ENCODE peak calls at places on chromosome 5, in seven cellular contexts. C is body of pancreas; H is lower lobe of right lung; T is activated CD8-positive, alpha-beta T cell treated with anti-CD3 and anti-CD28 coated beads for 36 hours; F is CD8-positive, alpha-beta T cell; Q is endodermal cell; A is sigmoid colon. X is an unnamed sample.

GRCh38 chr5:127186657-127187056 is 103.9 kb upstream of the MEGF10 start:
- DNase-seq in C (no peak), H (no peak), T (no peak), F (no peak), Q (no peak), A (no peak), X (no peak)

GRCh38 chr5:180173875-180174586 is 35.0 kb downstream of the RASGEF1C start:
- DNase-seq in C (no peak), H (no peak), T (no peak), F (no peak), Q (no peak), A (no peak), X (no peak)

GRCh38 chr5:154081246-154081645 is 42.5 kb downstream of the MFAP3 start:
- DNase-seq in C (no peak), H (no peak), T (no peak), F (no peak), Q (no peak), A (no peak), X (no peak)

GRCh38 chr5:68424799-68425537 is 209.4 kb downstream of the PIK3R1 start:
- DNase-seq in C (no peak), H (no peak), T (peak; percentile 48), F (peak; percentile 9), Q (no peak), A (no peak), X (no peak)

GRCh38 chr5:128014578-128014977 is 69.0 kb upstream of the SLC12A2 start:
- DNase-seq in C (no peak), H (no peak), T (no peak), F (no peak), Q (no peak), A (no peak), X (no peak)

GRCh38 chr5:147711019-147711418 is 71.5 kb downstream of the JAKMIP2 start:
- DNase-seq in C (no peak), H (no peak), T (no peak), F (no peak), Q (no peak), A (no peak), X (no peak)

GRCh38 chr5:61290815-61291214 is 41.2 kb upstream of the ZSWIM6 start:
- DNase-seq in C (peak; percentile 82), H (no peak), T (no peak), F (no peak), Q (no peak), A (peak; percentile 73), X (no peak)

GRCh38 chr5:180154821-180155220 is 54.2 kb downstream of the RASGEF1C start:
- DNase-seq in C (no peak), H (no peak), T (no peak), F (no peak), Q (no peak), A (peak; percentile 53), X (no peak)

GRCh38 chr5:170117736-170118135 is 12.0 kb downstream of the FOXI1 start:
- DNase-seq in C (no peak), H (no peak), T (no peak), F (no peak), Q (peak; percentile 28), A (no peak), X (no peak)

GRCh38 chr5:17346811-17347210 is 129.4 kb downstream of the BASP1 start:
- DNase-seq in C (no peak), H (no peak), T (no peak), F (no peak), Q (no peak), A (no peak), X (no peak)

GRCh38 chr5:172283862-172284274 is 304 bp upstream of the UBTD2 start:
- DNase-seq in C (peak; percentile 81), H (peak; percentile 87), T (peak; percentile 76), F (peak; percentile 74), Q (peak; percentile 94), A (peak; percentile 93), X (no peak)

GRCh38 chr5:32107291-32107690 is 66.8 kb downstream of the GOLPH3 start:
- DNase-seq in C (no peak), H (no peak), T (no peak), F (no peak), Q (no peak), A (no peak), X (no peak)

GRCh38 chr5:130720355-130720754 is 444.7 kb downstream of the HINT1 start:
- DNase-seq in C (no peak), H (no peak), T (no peak), F (no peak), Q (no peak), A (no peak), X (no peak)

GRCh38 chr5:139391570-139392323 is 2.0 kb upstream of the MZB1 start:
- DNase-seq in C (no peak), H (no peak), T (peak; percentile 58), F (no peak), Q (no peak), A (no peak), X (peak; percentile 90)

GRCh38 chr5:149765932-149766331 is 35.8 kb downstream of the PPARGC1B start:
- DNase-seq in C (no peak), H (no peak), T (no peak), F (no peak), Q (no peak), A (no peak), X (no peak)
- TF ChIP-seq CTCF in C (peak; percentile 16), H (peak; percentile 21), T (peak; percentile 65), F (peak; percentile 14), Q (peak; percentile 88), A (peak; percentile 21), X (peak; percentile 64)

DNA sequence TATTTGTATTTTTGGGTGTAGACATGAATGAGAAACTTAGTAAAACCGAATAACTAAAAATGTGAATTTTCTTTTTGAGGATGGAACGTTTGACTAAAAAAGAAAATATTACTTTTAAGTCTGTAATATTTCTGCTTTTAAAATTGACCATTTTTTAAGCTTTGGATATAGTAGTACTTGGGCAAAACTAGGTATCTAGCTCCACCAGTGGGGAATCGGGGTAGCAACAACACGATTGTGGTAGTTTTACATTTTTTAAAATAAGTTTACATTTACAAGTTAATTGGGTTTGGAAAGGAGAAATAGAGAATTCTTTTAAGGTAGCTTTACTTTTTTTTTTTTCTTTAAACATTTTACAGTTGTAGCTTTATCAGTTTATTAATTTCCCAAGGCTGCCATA is 154.4 kb downstream of the MAN2A1 start:
- DNase-seq in C (no peak), H (no peak), T (no peak), F (no peak), Q (no peak), A (no peak), X (no peak)
- TF ChIP-seq CTCF in C (peak; percentile 16), H (no peak), T (peak; percentile 16), F (no peak), Q (peak; percentile 76), A (no peak), X (peak; percentile 70)

GRCh38 chr5:22314548-22314947 is 538.6 kb downstream of the CDH12 start:
- DNase-seq in C (no peak), H (no peak), T (no peak), F (no peak), Q (no peak), A (no peak), X (no peak)

GRCh38 chr5:22316291-22316690 is 536.9 kb downstream of the CDH12 start:
- DNase-seq in C (no peak), H (no peak), T (no peak), F (no peak), Q (no peak), A (no peak), X (no peak)

GRCh38 chr5:22319798-22320197 is 533.3 kb downstream of the CDH12 start:
- DNase-seq in C (no peak), H (no peak), T (no peak), F (no peak), Q (no peak), A (no peak), X (no peak)
- TF ChIP-seq CTCF in C (no peak), H (no peak), T (no peak), F (no peak), Q (peak; percentile 74), A (no peak), X (no peak)

GRCh38 chr5:7446913-7447312 is 51.0 kb downstream of the ADCY2 start:
- DNase-seq in C (no peak), H (no peak), T (no peak), F (no peak), Q (no peak), A (no peak), X (no peak)

DNA sequence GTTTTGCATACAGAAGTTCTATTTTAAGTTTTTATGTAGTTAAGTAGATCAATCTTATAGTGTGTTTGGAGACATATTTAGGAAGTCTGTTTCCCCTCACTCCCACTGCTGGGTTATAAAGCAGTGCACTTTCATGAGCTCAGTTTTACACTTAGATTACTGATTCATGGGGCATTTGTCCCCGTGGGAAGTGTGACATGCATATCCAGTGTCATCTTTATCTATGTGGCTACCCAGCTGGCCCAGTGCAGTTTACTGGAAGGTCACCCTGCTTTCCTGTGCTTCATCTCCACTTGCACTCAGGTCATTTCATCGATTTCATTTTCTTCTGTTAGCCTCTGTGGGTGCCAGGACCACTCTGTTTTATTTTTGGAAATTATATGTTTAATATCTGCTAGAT is 49.1 kb downstream of the ADCY2 start:
- DNase-seq in C (no peak), H (no peak), T (no peak), F (no peak), Q (no peak), A (no peak), X (no peak)
- TF ChIP-seq CTCF in C (no peak), H (no peak), T (no peak), F (no peak), Q (no peak), A (no peak), X (no peak)